ENCODE peak calls at places on chromosomes 16 and 17, in five cellular contexts. E, Y, S, R and Q are unnamed samples. For H4K20me1, the result is how much of the 10 kb centered on the place peaks cover.

GRCh38 chr16:68396481-68396880 is 51.8 kb downstream of the SMPD3 start:
- DNase-seq in E (peak), Y (peak), S (peak), R (peak), Q (peak)

GRCh38 chr17:57948555-57949420 is 6.4 kb downstream of the CUEDC1 start:
- DNase-seq in E (peak), Y (peak), S (peak), R (no peak), Q (no peak)

GRCh38 chr17:1001640-1002411 is 4.9 kb downstream of the TIMM22 start:
- DNase-seq in E (peak), Y (no peak), S (no peak), R (no peak), Q (no peak)

GRCh38 chr16:8818499-8819270 is 21.0 kb downstream of the PMM2 start:
- DNase-seq in E (no peak), Y (no peak), S (no peak), R (no peak), Q (no peak)

GRCh38 chr16:13453938-13454553 is 465.9 kb upstream of the ERCC4 start:
- DNase-seq in E (peak), Y (peak), S (peak), R (peak), Q (peak)

GRCh38 chr16:17369441-17369951 is 101.3 kb downstream of the XYLT1 start:
- DNase-seq in E (no peak), Y (peak), S (no peak), R (no peak), Q (peak)

GRCh38 chr16:57624806-57625500 is 3.5 kb upstream of the ADGRG1 start:
- DNase-seq in E (peak), Y (no peak), S (no peak), R (no peak), Q (no peak)

GRCh38 chr17:9684955-9685621 is 39.8 kb downstream of the USP43 start:
- DNase-seq in E (peak), Y (no peak), S (peak), R (no peak), Q (no peak)

GRCh38 chr17:27407916-27408846 is 48.1 kb upstream of the KSR1 start:
- DNase-seq in E (peak), Y (no peak), S (peak), R (peak), Q (no peak)

GRCh38 chr16:240559-240958 is 5.9 kb downstream of the FAM234A start:
- DNase-seq in E (no peak), Y (no peak), S (no peak), R (no peak), Q (no peak)

GRCh38 chr17:5120036-5120435 is 4.2 kb downstream of the USP6 start:
- DNase-seq in E (no peak), Y (no peak), S (no peak), R (no peak), Q (no peak)

GRCh38 chr17:49388290-49388640 is 26.2 kb upstream of the ZNF652 start:
- DNase-seq in E (no peak), Y (peak), S (no peak), R (no peak), Q (no peak)

GRCh38 chr17:57385975-57386374 is 129.7 kb downstream of the MSI2 start:
- DNase-seq in E (no peak), Y (no peak), S (no peak), R (no peak), Q (no peak)

GRCh38 chr17:66836063-66837005 is 1.4 kb downstream of the CACNG5 start:
- DNase-seq in E (no peak), Y (no peak), S (no peak), R (no peak), Q (no peak)

GRCh38 chr17:83064732-83065659 is 14.4 kb upstream of the METRNL start:
- DNase-seq in E (no peak), Y (no peak), S (peak), R (no peak), Q (no peak)

DNA sequence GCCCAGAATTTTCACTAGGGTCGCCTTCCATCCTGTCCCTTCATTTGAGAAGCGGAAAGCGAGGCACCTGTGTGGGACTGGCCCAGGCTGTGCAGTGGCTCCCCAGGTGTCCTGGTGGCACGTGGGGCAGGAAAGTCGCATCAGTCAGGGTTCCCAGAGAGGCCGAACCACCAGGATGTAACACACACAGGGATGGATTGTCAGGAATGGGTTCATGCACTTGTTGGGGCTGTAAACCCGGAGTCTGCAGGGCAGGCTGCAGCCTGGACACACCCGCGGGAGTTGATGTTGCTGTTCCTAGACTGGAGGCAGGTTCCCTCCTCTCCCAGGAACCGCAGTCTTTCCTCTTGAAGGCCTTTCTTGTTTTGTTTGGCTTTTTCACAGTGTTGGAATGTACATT is 30.7 kb upstream of the RPTOR start:
- DNase-seq in E (peak), Y (no peak), S (no peak), R (no peak), Q (no peak)
- TF ChIP-seq EZH2 in E (no peak), Y (no peak), S (no peak), R (no peak), Q (no peak)

GRCh38 chr17:37711113-37711512 is 33.7 kb downstream of the HNF1B start:
- DNase-seq in E (no peak), Y (no peak), S (no peak), R (no peak), Q (no peak)

GRCh38 chr17:37708008-37708615 is 36.7 kb downstream of the HNF1B start:
- DNase-seq in E (no peak), Y (no peak), S (no peak), R (no peak), Q (no peak)

GRCh38 chr17:37713028-37713431 is 31.8 kb downstream of the HNF1B start:
- DNase-seq in E (no peak), Y (no peak), S (no peak), R (no peak), Q (no peak)

GRCh38 chr17:37708616-37709212 is 36.1 kb downstream of the HNF1B start:
- DNase-seq in E (peak), Y (no peak), S (no peak), R (no peak), Q (no peak)

DNA sequence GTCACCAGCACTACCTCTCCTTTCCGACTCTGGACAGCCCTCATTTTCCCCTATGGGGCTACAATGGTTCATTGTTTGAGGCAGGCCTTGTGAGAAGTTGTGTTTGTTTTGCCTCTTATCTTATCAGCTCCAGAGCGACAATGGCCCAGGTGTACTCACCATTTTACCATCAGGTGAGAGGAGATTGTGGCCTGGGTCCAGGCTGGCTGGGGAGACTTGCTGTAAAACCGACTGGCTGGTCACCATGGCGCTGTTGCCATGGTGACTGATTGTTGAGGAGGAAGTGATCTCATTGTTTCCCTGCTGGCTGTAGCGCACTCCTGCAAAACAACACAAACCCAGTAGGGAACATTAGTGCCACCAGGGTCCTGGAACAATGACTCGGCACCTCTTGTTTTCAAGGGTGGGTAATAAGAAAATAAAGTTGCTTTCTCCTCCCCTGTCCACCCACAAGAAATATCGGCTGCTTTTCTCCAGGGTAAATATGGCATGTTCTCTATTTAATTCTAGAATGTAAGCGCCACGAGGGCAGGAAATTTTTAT is 34.4 kb downstream of the HNF1B start:
- DNase-seq in E (peak), Y (no peak), S (peak), R (peak), Q (no peak)
- H2AFZ ChIP-seq in E (no peak), Y (no peak), S (no peak), R (peak), Q (no peak)

GRCh38 chr17:29627951-29628350 is 5.2 kb upstream of the CORO6 start:
- DNase-seq in E (no peak), Y (no peak), S (no peak), R (no peak), Q (no peak)
- H4K20me1 ChIP-seq in E (under half), Y (under half), S (under half), R (under half), Q (under half)

GRCh38 chr17:79797492-79798295 is 817 bp upstream of the CBX8 start:
- DNase-seq in E (no peak), Y (peak), S (no peak), R (peak), Q (no peak)

GRCh38 chr17:79796570-79797491 is at the start of gene CBX8:
- DNase-seq in E (peak), Y (peak), S (peak), R (peak), Q (peak)

GRCh38 chr17:79799174-79799537 is 2.3 kb upstream of the CBX8 start:
- DNase-seq in E (no peak), Y (no peak), S (no peak), R (peak), Q (no peak)

GRCh38 chr17:79799538-79800324 is 2.9 kb upstream of the CBX8 start:
- DNase-seq in E (no peak), Y (no peak), S (no peak), R (peak), Q (peak)

DNA sequence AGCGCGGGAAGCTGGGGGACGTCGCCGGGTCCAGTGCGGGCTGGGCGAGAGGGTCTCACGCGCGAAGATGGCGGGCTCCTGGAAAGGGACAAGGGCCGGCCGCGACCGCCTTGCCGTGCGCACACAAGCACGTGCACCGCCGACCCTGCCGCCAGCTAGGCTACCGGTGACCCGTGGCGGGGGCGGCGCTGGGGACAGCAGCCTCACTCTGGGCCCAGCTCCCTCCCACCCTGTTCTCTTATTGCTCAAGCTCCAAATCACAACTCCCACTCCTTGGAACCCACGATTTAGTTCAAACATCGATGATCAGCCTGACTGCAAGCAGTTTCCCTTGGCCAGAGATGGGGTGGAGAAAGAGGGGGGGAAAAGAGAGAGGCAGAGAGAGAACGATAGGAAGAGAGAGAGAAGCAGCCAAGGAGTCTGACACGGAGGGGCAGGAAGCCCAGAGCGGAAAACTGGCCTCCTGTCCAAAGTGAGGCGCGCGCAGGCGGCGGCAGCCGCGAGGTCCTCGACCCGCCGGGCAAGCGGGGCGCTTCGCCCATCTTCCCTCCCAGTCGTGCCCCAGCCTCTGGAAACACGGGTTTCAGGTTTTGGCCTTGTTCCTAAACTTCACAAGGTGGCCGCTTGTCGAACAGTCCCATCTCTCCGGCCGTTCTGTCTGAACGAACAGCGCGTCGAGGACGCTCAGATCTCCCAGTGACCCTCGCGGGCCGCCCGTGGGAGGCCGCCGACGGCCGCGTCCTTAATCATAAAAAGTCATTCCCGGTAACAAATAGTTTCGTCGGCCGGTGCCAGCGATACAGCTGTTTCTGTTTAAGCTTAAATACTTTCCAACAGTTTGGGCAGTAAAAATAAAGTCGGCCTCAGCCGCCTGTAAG is 1.7 kb upstream of the CBX8 start:
- DNase-seq in E (no peak), Y (no peak), S (no peak), R (peak), Q (no peak)
- TF ChIP-seq EZH2 in E (peak), Y (peak), S (peak), R (peak), Q (peak)

GRCh38 chr17:42559076-42559475 is 2.9 kb upstream of the COASY start:
- DNase-seq in E (no peak), Y (no peak), S (no peak), R (no peak), Q (no peak)
- H2AFZ ChIP-seq in E (no peak), Y (no peak), S (no peak), R (no peak), Q (no peak)

DNA sequence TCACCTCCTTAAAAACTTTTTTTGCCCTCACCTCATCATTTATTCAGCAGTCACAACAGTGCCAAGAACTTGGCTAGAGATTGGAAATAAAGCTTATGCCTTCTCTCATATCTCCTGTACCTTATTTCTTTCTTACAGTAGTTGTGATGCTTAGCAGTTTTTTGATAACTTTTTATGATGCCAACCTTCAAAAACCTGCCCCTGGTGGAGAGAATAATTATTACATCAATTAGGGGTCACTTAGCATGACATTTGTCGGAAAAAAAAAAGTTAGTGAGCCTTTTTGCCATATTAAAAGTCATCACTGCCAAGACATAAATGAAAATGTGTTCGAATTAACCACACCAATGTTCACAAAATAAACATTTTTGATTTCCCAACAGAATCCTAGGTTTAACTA is 296.6 kb downstream of the WWOX start:
- DNase-seq in E (no peak), Y (no peak), S (peak), R (peak), Q (no peak)
- H4K20me1 ChIP-seq in E (under half), Y (under half), S (under half), R (under half), Q (under half)